ENCODE peak calls at places on chromosomes 1 and 21, in four cellular contexts. R, S, U and X are unnamed samples.

GRCh38 chr1:184150776-184151531 is 99.4 kb downstream of the TSEN15 start:
- DNase-seq in R (no peak), S (no peak), U (peak; percentile 13), X (no peak)

GRCh38 chr1:196538473-196538872 is 69.8 kb downstream of the KCNT2 start:
- DNase-seq in R (no peak), S (no peak), U (no peak), X (no peak)

GRCh38 chr1:180643693-180644092 is 11.9 kb downstream of the XPR1 start:
- DNase-seq in R (no peak), S (no peak), U (no peak), X (no peak)

GRCh38 chr1:64901663-64902062 is 64.7 kb downstream of the JAK1 start:
- DNase-seq in R (no peak), S (no peak), U (no peak), X (no peak)

GRCh38 chr1:162335126-162335525 is 41.5 kb downstream of the SPATA46 start:
- DNase-seq in R (no peak), S (no peak), U (no peak), X (no peak)

GRCh38 chr1:115807723-115808122 is 33.2 kb downstream of the NHLH2 start:
- DNase-seq in R (peak; percentile 78), S (no peak), U (peak; percentile 47), X (peak; percentile 67)

GRCh38 chr1:31366796-31367195 is 6.1 kb downstream of the FABP3 start:
- DNase-seq in R (no peak), S (no peak), U (no peak), X (no peak)

GRCh38 chr1:87109012-87109411 is 194.6 kb downstream of the HS2ST1 start:
- DNase-seq in R (no peak), S (no peak), U (no peak), X (no peak)

GRCh38 chr21:32298148-32298559 is 501 bp upstream of the MRAP start:
- DNase-seq in R (no peak), S (peak; percentile 59), U (no peak), X (no peak)

GRCh38 chr1:90534669-90535379 is 182.3 kb downstream of the BARHL2 start:
- DNase-seq in R (no peak), S (no peak), U (no peak), X (no peak)

GRCh38 chr1:228848406-228848805 is 113.1 kb downstream of the RHOU start:
- DNase-seq in R (no peak), S (no peak), U (no peak), X (no peak)

GRCh38 chr21:42460391-42461184 is 35.4 kb downstream of the RSPH1 start:
- DNase-seq in R (no peak), S (peak; percentile 31), U (peak; percentile 61), X (no peak)

GRCh38 chr1:62325696-62326095 is 6.5 kb upstream of the KANK4 start:
- DNase-seq in R (no peak), S (no peak), U (no peak), X (no peak)

GRCh38 chr1:32240140-32240951 is 6.7 kb upstream of the FAM167B start:
- DNase-seq in R (peak; percentile 58), S (peak; percentile 84), U (peak; percentile 87), X (peak; percentile 88)

GRCh38 chr1:216425577-216425976 is 2.3 kb upstream of the USH2A start:
- DNase-seq in R (no peak), S (no peak), U (no peak), X (no peak)

GRCh38 chr1:193103759-193104495 is 1.3 kb downstream of the GLRX2 start:
- DNase-seq in R (no peak), S (no peak), U (no peak), X (no peak)

GRCh38 chr1:70486676-70487470 is 75.8 kb downstream of the CTH start:
- DNase-seq in R (no peak), S (no peak), U (no peak), X (peak; percentile 39)

GRCh38 chr1:10986525-10986890 is 25.9 kb upstream of the TARDBP start:
- DNase-seq in R (no peak), S (no peak), U (no peak), X (no peak)

GRCh38 chr1:156658945-156659574 is 17.1 kb downstream of the BCAN start:
- DNase-seq in R (no peak), S (no peak), U (no peak), X (no peak)

GRCh38 chr1:112391603-112391940 is 4.4 kb upstream of the CTTNBP2NL start:
- DNase-seq in R (no peak), S (peak; percentile 65), U (peak; percentile 19), X (no peak)

GRCh38 chr1:27955076-27955475 is 4.7 kb upstream of the XKR8 start:
- DNase-seq in R (no peak), S (no peak), U (no peak), X (no peak)

GRCh38 chr21:43991447-43991991 is 20.6 kb upstream of the TRAPPC10 start:
- DNase-seq in R (no peak), S (no peak), U (no peak), X (no peak)

GRCh38 chr1:243850013-243850367 is at the start of gene AKT3:
- DNase-seq in R (no peak), S (no peak), U (no peak), X (peak; percentile 70)

DNA sequence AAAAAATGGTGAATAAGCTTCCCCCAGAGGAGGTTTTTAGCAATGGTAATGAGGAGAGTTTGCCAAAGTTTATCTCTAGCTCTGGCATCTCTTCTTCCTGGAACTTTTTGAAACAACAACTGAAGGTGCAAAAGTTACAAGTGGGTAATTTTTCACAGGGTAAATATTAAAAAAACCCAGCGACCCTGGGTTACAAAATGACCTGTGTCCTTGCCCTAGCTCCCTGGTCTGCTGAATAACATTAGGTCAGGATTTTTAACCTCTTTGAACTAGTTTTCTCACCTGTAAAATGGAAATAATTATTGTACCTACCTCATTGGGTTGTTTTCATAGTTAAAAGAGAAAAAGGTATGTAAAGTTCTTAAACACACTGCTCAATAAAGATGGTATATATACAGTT is 332.4 kb upstream of the DUSP10 start:
- DNase-seq in R (no peak), S (no peak), U (no peak), X (no peak)
- H3K27ac ChIP-seq in R (no peak overlapping the region), S (no peak overlapping the region), U (no peak overlapping the region), X (no peak overlapping the region)

DNA sequence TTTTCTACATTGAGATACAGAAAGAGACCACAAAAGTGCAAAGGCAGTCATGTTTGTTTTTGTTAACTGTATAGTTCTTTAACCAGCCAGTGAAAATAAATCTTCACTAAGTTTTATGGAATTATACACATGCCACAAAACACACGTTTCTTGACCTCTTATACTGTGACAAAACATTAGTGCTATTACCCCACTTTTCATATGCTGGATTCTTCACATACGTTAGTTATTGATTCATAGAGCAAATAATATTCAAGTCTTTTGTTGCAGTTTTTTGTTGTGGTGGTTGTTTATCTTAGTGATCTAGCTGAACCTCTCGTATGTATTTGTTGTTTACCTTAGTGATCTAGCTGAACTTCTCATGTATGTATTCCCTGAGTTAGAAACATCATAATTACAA is 28.0 kb downstream of the LYPLAL1 start:
- DNase-seq in R (no peak), S (no peak), U (no peak), X (no peak)
- H3K4me3 ChIP-seq in R (no peak overlapping the region), S (no peak overlapping the region), U (no peak overlapping the region), X (no peak overlapping the region)

DNA sequence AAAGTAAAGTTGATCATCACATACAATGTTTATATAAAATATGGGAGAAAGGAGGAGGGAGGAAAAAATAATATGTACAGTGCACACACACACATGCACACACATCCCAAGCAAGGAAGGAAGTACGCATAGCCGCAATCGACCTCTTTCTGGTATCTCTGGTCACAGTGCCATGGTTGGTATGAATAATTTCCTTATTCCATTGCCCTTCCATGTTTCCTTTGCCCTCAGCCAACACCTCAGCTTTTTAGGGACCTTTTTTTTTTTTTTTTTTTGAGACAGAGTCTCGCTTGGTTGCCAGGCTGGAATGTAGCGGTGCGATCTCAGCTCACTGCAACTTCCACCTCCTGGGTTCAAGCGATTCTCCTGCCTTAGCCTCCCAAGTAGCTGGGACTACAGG is 20.6 kb downstream of the CITED4 start:
- DNase-seq in R (no peak), S (no peak), U (no peak), X (no peak)
- TF ChIP-seq POLR2AphosphoS5 in R (no peak), S (no peak), U (no peak), X (no peak)

DNA sequence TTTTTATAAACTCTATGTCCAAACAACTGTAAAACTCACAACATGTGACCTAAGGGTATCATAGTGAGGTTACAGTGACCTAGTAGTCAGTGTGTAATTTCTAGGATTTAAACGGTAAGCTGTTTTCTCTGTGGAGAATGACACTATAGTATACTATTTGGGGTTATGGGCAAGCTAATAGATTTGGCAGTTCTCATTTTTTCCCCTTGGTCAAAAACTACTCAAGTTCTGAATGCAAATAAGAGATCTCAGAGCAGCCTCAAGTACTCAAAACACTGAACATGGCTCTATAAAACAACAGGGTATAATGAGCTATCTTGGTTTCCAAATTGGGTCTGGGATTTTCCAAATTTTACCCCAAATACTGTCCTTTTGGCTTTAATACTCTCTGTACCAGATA is 88.5 kb upstream of the HMCN1 start:
- DNase-seq in R (no peak), S (no peak), U (no peak), X (no peak)
- H3K27ac ChIP-seq in R (no peak overlapping the region), S (no peak overlapping the region), U (peak overlapping the region; percentile 27), X (no peak overlapping the region)

DNA sequence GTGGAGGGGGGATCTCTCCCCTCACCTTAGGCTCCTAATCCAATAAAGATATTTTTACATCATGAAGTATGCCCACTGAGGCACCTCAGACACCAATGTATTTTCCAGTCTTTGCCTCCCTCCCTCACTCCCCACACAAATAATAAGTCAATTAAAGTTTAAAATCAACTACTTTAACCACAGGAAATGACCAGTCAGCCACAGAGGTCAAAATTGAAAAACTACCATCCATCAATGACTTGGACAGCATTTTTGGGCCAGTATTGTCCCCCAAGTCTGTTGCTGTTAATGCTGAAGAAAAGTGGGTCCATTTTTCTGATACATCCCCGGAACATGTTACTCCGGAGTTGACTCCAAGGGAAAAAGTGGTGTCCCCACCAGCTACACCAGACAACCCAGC is 70.6 kb upstream of the DYNLT5 start:
- DNase-seq in R (no peak), S (no peak), U (no peak), X (no peak)
- H3K4me3 ChIP-seq in R (no peak overlapping the region), S (no peak overlapping the region), U (no peak overlapping the region), X (no peak overlapping the region)

DNA sequence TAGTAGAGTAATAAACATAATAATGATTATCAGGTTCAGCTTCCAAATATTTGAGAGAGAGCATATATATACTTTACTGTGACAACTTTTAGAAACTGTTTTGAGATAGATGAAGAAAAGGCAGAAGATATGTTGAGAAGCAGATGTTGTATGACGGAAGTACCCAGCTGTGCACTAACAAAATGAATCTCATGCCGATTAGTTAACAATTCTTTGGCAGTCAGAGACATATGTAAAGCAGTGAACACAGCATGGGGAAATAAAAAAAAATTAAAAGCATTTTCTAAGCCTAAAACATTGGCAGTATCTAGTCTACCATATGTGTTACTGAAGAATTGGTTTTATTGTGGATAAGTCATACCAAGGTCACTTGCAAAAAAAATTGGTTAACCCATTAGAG is 51.8 kb downstream of the MAGI3 start:
- DNase-seq in R (no peak), S (no peak), U (no peak), X (no peak)
- TF ChIP-seq POLR2AphosphoS5 in R (no peak), S (no peak), U (no peak), X (no peak)

DNA sequence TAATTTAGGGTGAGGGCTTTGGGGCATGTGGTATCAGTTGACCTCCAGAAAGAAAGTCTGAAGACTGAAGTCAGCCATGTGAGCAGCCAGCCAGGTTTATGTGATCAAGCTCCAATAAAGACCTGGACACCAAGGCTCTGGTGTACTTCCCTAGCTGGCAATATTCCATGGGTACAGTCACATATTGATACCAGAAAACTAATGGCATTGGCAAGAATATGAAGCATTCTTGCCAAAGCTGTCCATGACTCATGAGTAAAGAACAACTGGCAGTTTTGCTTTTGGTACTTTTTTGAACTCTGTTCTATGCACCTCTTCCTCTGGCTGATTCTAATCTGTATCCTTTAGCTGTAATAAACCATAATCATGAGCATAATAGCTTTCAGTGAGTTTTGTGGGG is 415.3 kb upstream of the CAMK1G start:
- DNase-seq in R (no peak), S (no peak), U (no peak), X (no peak)
- H3K27ac ChIP-seq in R (no peak overlapping the region), S (no peak overlapping the region), U (no peak overlapping the region), X (no peak overlapping the region)